ENCODE peak calls at places on chromosomes 6 and 20, in eight cellular contexts. N, C, Y, K, T, Q, A and O are unnamed samples.
A peak's percentile ranks its signal among the peaks of the same experiment; 100 is the strongest.

GRCh38 chr20:25632940-25633790 is 9.4 kb upstream of the NANP start:
- DNase-seq in C (no peak), A (peak; percentile 10), K (no peak), Q (no peak), T (no peak), N (no peak), Y (no peak), O (no peak)

GRCh38 chr6:14758421-14759043 is 487.3 kb upstream of the JARID2 start:
- DNase-seq in K (peak; percentile 21), T (no peak), N (no peak), Q (no peak), A (peak; percentile 51), C (no peak), Y (no peak), O (no peak)

GRCh38 chr6:159693894-159694545 is 979 bp upstream of the SOD2 start:
- DNase-seq in N (no peak), A (peak; percentile 51), Y (peak; percentile 57), T (peak; percentile 45), K (peak; percentile 58), Q (peak; percentile 32), C (no peak), O (no peak)

GRCh38 chr6:16694789-16695188 is 66.5 kb downstream of the ATXN1 start:
- DNase-seq in C (no peak), T (peak; percentile 80), K (no peak), Y (no peak), Q (no peak), N (no peak), A (no peak), O (no peak)

GRCh38 chr20:58271596-58272460 is 37.7 kb upstream of the RAB22A start:
- DNase-seq in N (peak; percentile 47), A (no peak), K (no peak), Y (no peak), C (no peak), Q (no peak), T (no peak), O (no peak)

GRCh38 chr20:34558320-34559202 is at the start of gene MAP1LC3A:
- DNase-seq in N (peak; percentile 90), Y (peak; percentile 96), T (peak; percentile 96), Q (peak; percentile 63), K (peak; percentile 99), A (peak; percentile 93), C (peak; percentile 94), O (peak; percentile 57)

GRCh38 chr6:42100029-42100901 is 42.2 kb downstream of the C6orf132 start:
- DNase-seq in Q (no peak), K (peak; percentile 65), Y (no peak), N (peak; percentile 41), T (peak; percentile 68), C (no peak), A (peak; percentile 90), O (no peak)

GRCh38 chr20:38855356-38855755 is 49.9 kb downstream of the PPP1R16B start:
- DNase-seq in K (no peak), A (peak; percentile 57), Y (no peak), Q (no peak), N (no peak), C (no peak), T (peak; percentile 12), O (no peak)

GRCh38 chr20:43570496-43570895 is 11.7 kb downstream of the SGK2 start:
- DNase-seq in A (no peak), T (no peak), Y (no peak), C (no peak), Q (no peak), N (no peak), K (no peak), O (no peak)

GRCh38 chr20:58716476-58717277 is 24.1 kb downstream of the NPEPL1 start:
- DNase-seq in K (peak; percentile 2), A (no peak), Y (no peak), T (peak; percentile 27), N (no peak), C (no peak), Q (no peak), O (no peak)

GRCh38 chr6:44189257-44189656 is 27.5 kb upstream of the MYMX start:
- DNase-seq in A (no peak), Y (no peak), C (no peak), K (no peak), T (no peak), Q (no peak), N (no peak), O (no peak)

GRCh38 chr6:148850936-148851335 is 104.1 kb downstream of the UST start:
- DNase-seq in N (no peak), C (no peak), A (no peak), T (no peak), Q (no peak), K (no peak), Y (no peak), O (no peak)

GRCh38 chr6:28985396-28986164 is 19.5 kb downstream of the ZNF311 start:
- DNase-seq in C (peak; percentile 87), N (no peak), Q (peak; percentile 98), K (peak; percentile 96), T (peak; percentile 46), Y (no peak), A (peak; percentile 99), O (peak; percentile 93)

GRCh38 chr6:117265425-117266266 is at the start of gene VGLL2:
- DNase-seq in N (no peak), T (no peak), A (peak; percentile 38), K (peak; percentile 74), Q (peak; percentile 4), C (no peak), Y (no peak), O (no peak)